ENCODE peak calls at places on chromosome 13, in six cellular contexts. X, U, J, W, T and R are unnamed samples.

GRCh38 chr13:37657134-37657533 is 58.6 kb upstream of the POSTN start:
- DNase-seq in X (no peak), U (no peak), J (peak), W (no peak), T (no peak), R (no peak)

GRCh38 chr13:35976126-35976525 is 155.1 kb downstream of the DCLK1 start:
- DNase-seq in X (no peak), U (no peak), J (no peak), W (no peak), T (no peak), R (no peak)

GRCh38 chr13:86591862-86592261 is 792.6 kb upstream of the SLITRK6 start:
- DNase-seq in X (no peak), U (no peak), J (peak), W (no peak), T (no peak), R (no peak)

GRCh38 chr13:70905035-70905434 is 796.8 kb upstream of the KLHL1 start:
- DNase-seq in X (no peak), U (no peak), J (no peak), W (no peak), T (no peak), R (no peak)

GRCh38 chr13:113539176-113539575 is 45.4 kb upstream of the TFDP1 start:
- DNase-seq in X (no peak), U (no peak), J (no peak), W (no peak), T (no peak), R (no peak)

GRCh38 chr13:32821149-32821688 is 195.0 kb upstream of the KL start:
- DNase-seq in X (no peak), U (no peak), J (no peak), W (no peak), T (no peak), R (no peak)

GRCh38 chr13:106619688-106620555 is 52.0 kb upstream of the ARGLU1 start:
- DNase-seq in X (peak), U (peak), J (peak), W (no peak), T (no peak), R (no peak)

GRCh38 chr13:71968025-71968424 is 101.0 kb upstream of the DACH1 start:
- DNase-seq in X (no peak), U (peak), J (no peak), W (no peak), T (no peak), R (no peak)

GRCh38 chr13:65656740-65657329 is 1573.3 kb downstream of the PCDH9 start:
- DNase-seq in X (no peak), U (no peak), J (peak), W (no peak), T (no peak), R (no peak)

GRCh38 chr13:44854264-44855060 is 134.8 kb downstream of the NUFIP1 start:
- DNase-seq in X (no peak), U (no peak), J (no peak), W (no peak), T (no peak), R (no peak)

GRCh38 chr13:113764793-113765190 is 5.8 kb downstream of the TMEM255B start:
- DNase-seq in X (no peak), U (no peak), J (no peak), W (no peak), T (no peak), R (no peak)

GRCh38 chr13:21175656-21176194 is 627 bp downstream of the SKA3 start:
- DNase-seq in X (no peak), U (no peak), J (peak), W (no peak), T (no peak), R (no peak)

GRCh38 chr13:97344250-97345175 is 89.5 kb upstream of the RAP2A start:
- DNase-seq in X (peak), U (no peak), J (peak), W (no peak), T (no peak), R (no peak)

GRCh38 chr13:39051157-39051556 is 12.9 kb downstream of the NHLRC3 start:
- DNase-seq in X (no peak), U (no peak), J (peak), W (no peak), T (no peak), R (no peak)

GRCh38 chr13:40996433-40997095 is 22.6 kb downstream of the ELF1 start:
- DNase-seq in X (no peak), U (no peak), J (no peak), W (no peak), T (no peak), R (no peak)